ENCODE peak calls at places on chromosomes 16 and 17, in eight cellular contexts. M is endothelial cell of umbilical vein, I is neural progenitor cell, P is GM23248, X is OCI-LY7, S is fibroblast of lung, Q is PC-3, V is H1. F is an unnamed sample. For H3K79me2, the result is how much of the 10 kb centered on the place peaks cover.

GRCh38 chr17:59884861-59885260 is 7.9 kb downstream of the TUBD1 start:
- DNase-seq in V (no peak), X (no peak), S (no peak), P (no peak), M (no peak), Q (no peak), I (no peak), F (no peak)

GRCh38 chr17:80991645-80992076 is at the start of gene CHMP6:
- DNase-seq in M (peak), V (peak), P (peak), I (peak), Q (peak), S (peak), X (peak), F (no peak)

GRCh38 chr17:37512442-37513070 is 22.9 kb downstream of the DUSP14 start:
- DNase-seq in Q (no peak), S (no peak), I (no peak), X (no peak), V (no peak), P (no peak), M (no peak), F (no peak)

GRCh38 chr16:81650982-81651562 is 128.0 kb upstream of the PLCG2 start:
- DNase-seq in I (peak), P (no peak), V (peak), M (no peak), Q (no peak), X (no peak), S (peak), F (no peak)

GRCh38 chr16:81380932-81381331 is 63.7 kb upstream of the CMIP start:
- DNase-seq in S (no peak), M (no peak), Q (no peak), V (no peak), P (no peak), X (no peak), I (no peak), F (no peak)

GRCh38 chr16:19842758-19843157 is 41.9 kb downstream of the GPRC5B start:
- DNase-seq in S (no peak), I (no peak), X (no peak), P (no peak), V (no peak), Q (no peak), M (no peak), F (no peak)

GRCh38 chr17:67326440-67326839 is 39.9 kb downstream of the PSMD12 start:
- DNase-seq in V (no peak), I (no peak), S (no peak), M (no peak), P (no peak), Q (no peak), X (no peak), F (no peak)

GRCh38 chr16:70634861-70635260 is 11.5 kb upstream of the IL34 start:
- DNase-seq in P (peak), M (no peak), Q (no peak), V (no peak), X (no peak), I (no peak), S (peak), F (no peak)

GRCh38 chr16:66429290-66429962 is 2.3 kb downstream of the BEAN1 start:
- DNase-seq in M (no peak), P (no peak), Q (no peak), X (no peak), I (peak), V (no peak), S (no peak), F (no peak)

GRCh38 chr16:6966925-6967324 is 365.7 kb upstream of the RBFOX1 start:
- DNase-seq in Q (no peak), V (no peak), I (no peak), S (no peak), P (no peak), M (no peak), X (no peak), F (no peak)

GRCh38 chr16:88883117-88883895 is 16.8 kb upstream of the PABPN1L start:
- DNase-seq in Q (peak), V (no peak), M (no peak), I (no peak), P (no peak), X (no peak), S (no peak), F (peak)

GRCh38 chr16:671353-672131 is 3.6 kb downstream of the RHOT2 start:
- DNase-seq in X (no peak), M (no peak), Q (no peak), S (no peak), P (no peak), I (no peak), V (no peak), F (no peak)

GRCh38 chr16:3822366-3823045 is 58.0 kb downstream of the CREBBP start:
- DNase-seq in P (peak), Q (no peak), X (no peak), M (peak), S (no peak), I (no peak), V (no peak), F (no peak)

GRCh38 chr17:4480929-4481898 is 17.5 kb upstream of the SPNS2 start:
- DNase-seq in I (no peak), P (no peak), V (no peak), M (no peak), X (peak), Q (no peak), S (no peak), F (no peak)

GRCh38 chr17:75124041-75124818 is 7.3 kb downstream of the NT5C start:
- DNase-seq in I (no peak), Q (peak), V (no peak), S (peak), X (no peak), M (peak), P (peak), F (peak)

GRCh38 chr16:78216166-78216745 is 116.8 kb downstream of the WWOX start:
- DNase-seq in I (no peak), V (no peak), S (no peak), X (no peak), Q (no peak), M (no peak), P (peak), F (no peak)

GRCh38 chr16:27633221-27633620 is 83.3 kb downstream of the KATNIP start:
- DNase-seq in I (no peak), P (no peak), S (no peak), M (no peak), Q (no peak), V (no peak), X (no peak), F (no peak)

GRCh38 chr16:13112639-13113038 is 211.2 kb downstream of the SHISA9 start:
- DNase-seq in V (no peak), I (peak), Q (no peak), X (no peak), M (no peak), S (no peak), P (no peak), F (no peak)

GRCh38 chr16:86490859-86491642 is 19.3 kb upstream of the FOXF1 start:
- DNase-seq in V (no peak), I (no peak), P (peak), X (no peak), M (no peak), Q (peak), S (no peak), F (no peak)

GRCh38 chr17:5513610-5514009 is 27.2 kb downstream of the MIS12 start:
- DNase-seq in S (no peak), V (no peak), M (no peak), Q (no peak), X (no peak), I (no peak), P (no peak), F (no peak)

GRCh38 chr17:44400226-44400847 is 10.9 kb upstream of the ITGA2B start:
- DNase-seq in V (peak), M (peak), S (peak), P (peak), I (peak), Q (peak), X (peak), F (no peak)

GRCh38 chr16:67406628-67407027 is 9.6 kb downstream of the ZDHHC1 start:
- DNase-seq in V (no peak), S (peak), P (peak), M (peak), Q (peak), X (no peak), I (no peak), F (no peak)

GRCh38 chr17:4853195-4853762 is 20.1 kb downstream of the MINK1 start:
- DNase-seq in V (no peak), X (no peak), M (no peak), P (no peak), S (no peak), Q (no peak), I (no peak), F (no peak)

GRCh38 chr17:47902039-47902744 is 6.2 kb downstream of the SP2 start:
- DNase-seq in X (no peak), V (peak), S (no peak), M (no peak), I (peak), Q (no peak), P (no peak), F (no peak)

GRCh38 chr16:57061084-57061905 is 31.1 kb upstream of the CPNE2 start:
- DNase-seq in V (no peak), P (peak), X (no peak), M (no peak), Q (peak), S (peak), I (no peak), F (peak)

GRCh38 chr17:80071116-80071980 is 30.0 kb upstream of the GAA start:
- DNase-seq in I (no peak), Q (no peak), X (no peak), S (peak), V (no peak), P (peak), M (peak), F (no peak)

GRCh38 chr16:75306102-75306762 is 54.8 kb upstream of the BCAR1 start:
- DNase-seq in V (no peak), Q (peak), X (no peak), P (no peak), S (peak), M (peak), I (no peak), F (no peak)

GRCh38 chr17:40122466-40122943 is 734 bp downstream of the MSL1 start:
- DNase-seq in Q (peak), I (peak), V (peak), M (peak), X (peak), S (peak), P (peak), F (no peak)

GRCh38 chr17:11705111-11705510 is 106.8 kb downstream of the DNAH9 start:
- DNase-seq in X (no peak), V (no peak), P (no peak), S (no peak), Q (no peak), M (no peak), I (no peak), F (no peak)

GRCh38 chr16:84049403-84050060 is 6.9 kb upstream of the SLC38A8 start:
- DNase-seq in Q (no peak), I (no peak), M (no peak), X (no peak), V (no peak), P (no peak), S (no peak), F (no peak)

GRCh38 chr17:16915752-16916556 is 56.0 kb downstream of the TNFRSF13B start:
- DNase-seq in I (peak), Q (peak), X (peak), V (peak), P (peak), S (peak), M (peak), F (no peak)

GRCh38 chr17:39700148-39700987 is 504 bp downstream of the ERBB2 start:
- DNase-seq in M (peak), Q (no peak), P (peak), V (peak), S (peak), I (peak), X (no peak), F (no peak)

GRCh38 chr16:80924372-80924978 is 82.2 kb downstream of the CMC2 start:
- DNase-seq in V (peak), M (peak), Q (peak), S (peak), X (peak), P (peak), I (peak), F (no peak)

GRCh38 chr17:74599023-74599399 is 6.9 kb upstream of the CD300LD start:
- DNase-seq in M (no peak), S (no peak), Q (no peak), X (no peak), I (no peak), V (no peak), P (peak), F (no peak)

GRCh38 chr17:73420897-73421296 is 109.1 kb upstream of the CDC42EP4 start:
- DNase-seq in S (no peak), X (peak), I (no peak), Q (peak), V (no peak), M (no peak), P (peak), F (peak)

GRCh38 chr16:25013751-25014499 is 1.2 kb downstream of the ARHGAP17 start:
- DNase-seq in Q (no peak), V (no peak), M (peak), I (no peak), P (no peak), S (no peak), X (peak), F (no peak)

GRCh38 chr16:81598083-81598482 is 153.5 kb downstream of the CMIP start:
- DNase-seq in P (no peak), V (no peak), Q (no peak), X (no peak), M (no peak), I (no peak), S (no peak), F (no peak)

GRCh38 chr17:55845385-55845784 is 94.5 kb downstream of the PCTP start:
- DNase-seq in P (peak), M (peak), Q (no peak), I (peak), S (peak), V (peak), X (no peak), F (no peak)

GRCh38 chr17:20925954-20926353 is 116.9 kb downstream of the USP22 start:
- DNase-seq in X (no peak), Q (no peak), S (no peak), I (no peak), V (no peak), M (no peak), P (no peak), F (no peak)
- H3K79me2 ChIP-seq in X (under half), Q (under half), S (under half), I (half or more), V (under half), M (under half), P (under half), F (under half)

DNA sequence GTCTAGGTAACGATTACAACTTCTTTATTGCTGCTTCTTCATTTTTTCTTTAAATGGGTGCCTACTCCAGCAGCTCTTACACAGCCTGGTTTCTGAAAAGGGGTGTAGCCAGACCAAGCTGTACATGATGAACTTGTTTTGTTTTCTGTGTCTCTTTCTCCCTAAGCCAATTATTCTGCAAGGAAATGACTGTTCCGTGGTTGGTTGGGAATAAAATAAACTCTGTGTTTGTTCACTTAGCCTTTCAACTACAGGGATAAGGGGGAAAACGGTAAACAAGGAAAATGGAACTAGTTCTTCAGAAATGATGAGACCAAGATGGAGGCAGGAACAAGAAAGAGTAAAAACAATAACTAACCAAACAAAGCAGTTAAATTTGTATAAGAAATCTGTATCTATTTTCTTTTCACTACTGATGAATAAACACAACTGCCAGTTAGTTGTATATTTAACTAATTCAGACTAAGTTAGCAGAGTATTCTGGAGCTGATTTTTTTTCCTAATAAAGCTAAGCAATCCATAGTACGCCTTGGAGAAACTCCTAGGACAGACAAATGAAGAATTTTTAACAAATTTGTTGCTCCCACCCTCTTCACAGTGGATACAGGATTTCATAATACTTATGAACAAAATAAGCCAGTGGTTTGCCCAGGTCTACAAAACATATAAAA is at the start of gene ABCA6:
- DNase-seq in Q (no peak), V (no peak), S (peak), M (peak), X (no peak), P (peak), I (no peak), F (no peak)
- H2AFZ ChIP-seq in Q (peak), V (peak), S (peak), M (peak), X (peak), P (peak), I (peak), F (peak)

GRCh38 chr17:57879437-57880085 is 29.7 kb upstream of the MRPS23 start:
- DNase-seq in V (no peak), M (no peak), P (no peak), I (peak), S (no peak), X (no peak), Q (peak), F (no peak)
- H3K4me2 ChIP-seq in V (no peak), M (peak), P (peak), I (no peak), S (peak), X (no peak), Q (peak), F (peak)

GRCh38 chr17:21021208-21021803 is 21.5 kb downstream of the USP22 start:
- DNase-seq in M (no peak), I (no peak), V (no peak), X (no peak), S (no peak), P (no peak), Q (no peak), F (no peak)

GRCh38 chr17:21019976-21020575 is 22.7 kb downstream of the USP22 start:
- DNase-seq in V (no peak), S (no peak), P (peak), X (peak), Q (peak), I (peak), M (no peak), F (no peak)

GRCh38 chr17:21017861-21018260 is 24.9 kb downstream of the USP22 start:
- DNase-seq in X (no peak), P (no peak), I (no peak), S (no peak), M (no peak), Q (no peak), V (no peak), F (no peak)

GRCh38 chr17:21018894-21019293 is 23.9 kb downstream of the USP22 start:
- DNase-seq in S (no peak), Q (no peak), X (no peak), I (no peak), P (no peak), M (no peak), V (no peak), F (no peak)

GRCh38 chr17:21020622-21021021 is 22.2 kb downstream of the USP22 start:
- DNase-seq in I (no peak), X (no peak), P (no peak), S (no peak), Q (no peak), M (no peak), V (no peak), F (no peak)
- H3K79me2 ChIP-seq in I (half or more), X (half or more), P (half or more), S (half or more), Q (half or more), M (half or more), V (under half), F (half or more)

DNA sequence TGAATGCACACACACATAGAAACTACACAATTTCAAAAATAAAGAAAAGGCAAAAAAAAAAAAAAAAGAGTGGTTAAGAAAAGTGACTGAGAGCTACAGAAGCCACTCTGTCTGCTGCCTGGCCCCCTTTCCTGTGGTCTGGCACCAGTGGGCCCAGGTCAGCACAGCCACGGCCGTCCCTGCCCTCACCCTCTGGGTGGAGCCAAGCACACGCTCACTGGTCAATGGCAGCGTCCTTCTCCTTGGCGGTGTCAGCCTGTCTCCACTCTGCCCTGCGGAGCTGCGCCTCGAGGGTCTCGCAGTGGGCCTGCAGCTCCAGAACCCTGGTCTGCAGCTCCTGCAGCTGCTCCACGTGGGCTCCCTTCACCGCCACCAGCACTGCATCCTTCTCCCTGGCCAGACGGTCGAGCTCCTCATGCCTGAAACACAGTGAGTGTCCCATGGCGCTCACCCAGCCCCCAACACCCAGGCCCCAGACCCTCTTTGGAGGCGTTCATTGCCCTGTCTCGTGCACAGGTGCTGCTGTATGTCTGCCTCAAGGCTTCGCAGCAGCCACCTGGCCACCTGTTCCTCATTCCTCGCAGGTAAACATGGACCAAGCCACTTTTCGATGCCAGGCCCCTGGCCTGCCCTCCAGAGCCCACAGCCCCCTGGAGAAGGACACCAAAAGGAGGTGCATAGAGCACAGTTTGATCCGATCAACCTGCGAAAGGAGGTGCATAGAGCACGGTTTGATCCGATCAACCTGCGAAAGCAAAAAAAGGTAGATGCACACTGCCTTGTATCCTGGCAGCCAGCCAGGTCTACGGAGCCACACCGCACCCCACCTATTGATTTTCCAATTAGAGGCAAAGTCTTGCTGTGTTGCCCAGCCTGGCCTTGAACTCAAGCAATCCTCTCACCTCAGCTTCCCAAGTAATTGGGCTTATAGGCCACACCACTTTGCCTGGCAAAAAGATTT is 24.4 kb downstream of the CCDC57 start:
- DNase-seq in Q (no peak), M (no peak), I (no peak), S (no peak), V (no peak), X (no peak), P (no peak), F (no peak)
- H2AFZ ChIP-seq in Q (no peak), M (no peak), I (no peak), S (no peak), V (no peak), X (no peak), P (no peak), F (no peak)

GRCh38 chr17:72219136-72219823 is 98.5 kb downstream of the SOX9 start:
- DNase-seq in P (peak), I (peak), Q (no peak), M (no peak), V (peak), X (no peak), S (no peak), F (no peak)
- H3K4me2 ChIP-seq in P (no peak), I (peak), Q (no peak), M (no peak), V (peak), X (no peak), S (peak), F (no peak)

GRCh38 chr17:57985675-57985974 is 2.4 kb downstream of the VEZF1 start:
- DNase-seq in Q (peak), P (peak), I (no peak), V (no peak), X (no peak), M (peak), S (peak), F (no peak)

GRCh38 chr17:57982452-57983170 is 5.4 kb downstream of the VEZF1 start:
- DNase-seq in S (no peak), X (no peak), M (no peak), V (no peak), P (no peak), I (no peak), Q (no peak), F (no peak)

GRCh38 chr17:57984226-57984890 is 3.7 kb downstream of the VEZF1 start:
- DNase-seq in P (no peak), M (no peak), V (no peak), Q (no peak), I (no peak), X (no peak), S (no peak), F (no peak)

GRCh38 chr17:57984936-57985674 is 2.9 kb downstream of the VEZF1 start:
- DNase-seq in X (no peak), M (no peak), I (no peak), S (no peak), Q (no peak), P (peak), V (no peak), F (no peak)

DNA sequence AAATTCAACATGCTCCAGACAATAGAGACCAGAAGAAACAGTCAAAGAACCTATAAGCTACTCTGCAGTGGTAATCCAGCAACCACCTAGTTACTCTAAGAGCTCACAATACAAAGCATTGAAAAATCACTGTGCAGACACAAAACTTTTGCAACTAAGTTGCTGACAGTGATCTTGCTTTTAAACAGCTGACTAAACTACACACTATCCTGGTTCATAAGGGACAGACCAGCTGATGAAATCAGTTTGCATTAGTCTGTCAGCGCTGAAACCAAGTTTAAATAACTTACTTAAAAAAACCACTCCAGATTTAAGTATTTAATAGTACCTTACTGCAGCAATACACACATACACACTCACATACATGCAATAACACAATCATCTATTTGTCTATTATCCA is 4.6 kb downstream of the VEZF1 start:
- DNase-seq in S (peak), M (no peak), V (no peak), I (no peak), P (no peak), Q (no peak), X (no peak), F (no peak)
- H3K79me2 ChIP-seq in S (half or more), M (half or more), V (under half), I (half or more), P (half or more), Q (half or more), X (under half), F (half or more)

F was measured in keratinocyte.